ENCODE peak calls at places on chromosomes 5 and 9, in four cellular contexts. One of them, this sample, is unnamed. For H3K27me3, the result is how much of the 10 kb centered on the place peaks cover.

GRCh38 chr5:10527281-10527950 is 36.5 kb upstream of the ANKRD33B start:
- DNase-seq in H9: no peak
- DNase-seq in HL-60: no peak
- DNase-seq in DND-41: no peak
- DNase-seq in this sample: no peak

GRCh38 chr9:38144421-38144820 is 75.4 kb upstream of the SHB start:
- DNase-seq in H9: no peak
- DNase-seq in HL-60: no peak
- DNase-seq in DND-41: no peak
- DNase-seq in this sample: no peak

GRCh38 chr5:177081859-177082258 is 4.9 kb upstream of the FGFR4 start:
- DNase-seq in H9: no peak
- DNase-seq in HL-60: no peak
- DNase-seq in DND-41: no peak
- DNase-seq in this sample: no peak

GRCh38 chr5:119022017-119022745 is 33.8 kb upstream of the DTWD2 start:
- DNase-seq in H9: no peak
- DNase-seq in HL-60: no peak
- DNase-seq in DND-41: no peak
- DNase-seq in this sample: no peak

GRCh38 chr5:121292664-121293063 is 559.0 kb upstream of the FTMT start:
- DNase-seq in H9: no peak
- DNase-seq in HL-60: no peak
- DNase-seq in DND-41: peak
- DNase-seq in this sample: no peak

GRCh38 chr9:4327504-4328191 is 27.8 kb upstream of the GLIS3 start:
- DNase-seq in H9: no peak
- DNase-seq in HL-60: no peak
- DNase-seq in DND-41: no peak
- DNase-seq in this sample: no peak

GRCh38 chr5:3177338-3177737 is 418.3 kb upstream of the IRX1 start:
- DNase-seq in H9: no peak
- DNase-seq in HL-60: no peak
- DNase-seq in DND-41: no peak
- DNase-seq in this sample: no peak

GRCh38 chr9:118529210-118529609 is 825.0 kb downstream of the TLR4 start:
- DNase-seq in H9: no peak
- DNase-seq in HL-60: no peak
- DNase-seq in DND-41: no peak
- DNase-seq in this sample: no peak

GRCh38 chr5:36444582-36444999 is 142.9 kb upstream of the RANBP3L start:
- DNase-seq in H9: no peak
- DNase-seq in HL-60: no peak
- DNase-seq in DND-41: no peak
- DNase-seq in this sample: no peak

GRCh38 chr9:130780865-130781504 is 54.1 kb upstream of the ABL1 start:
- DNase-seq in H9: no peak
- DNase-seq in HL-60: no peak
- DNase-seq in DND-41: no peak
- DNase-seq in this sample: no peak

GRCh38 chr5:152462021-152462721 is 57.1 kb upstream of the NMUR2 start:
- DNase-seq in H9: no peak
- DNase-seq in HL-60: no peak
- DNase-seq in DND-41: no peak
- DNase-seq in this sample: no peak

GRCh38 chr9:94927762-94928158 is 201.3 kb downstream of the AOPEP start:
- DNase-seq in H9: no peak
- DNase-seq in HL-60: no peak
- DNase-seq in DND-41: no peak
- DNase-seq in this sample: no peak

GRCh38 chr5:17233488-17233887 is 16.1 kb downstream of the BASP1 start:
- DNase-seq in H9: no peak
- DNase-seq in HL-60: no peak
- DNase-seq in DND-41: no peak
- DNase-seq in this sample: no peak

GRCh38 chr9:34984049-34984448 is 5.5 kb upstream of the DNAJB5 start:
- DNase-seq in H9: peak
- DNase-seq in HL-60: no peak
- DNase-seq in DND-41: peak
- DNase-seq in this sample: no peak

GRCh38 chr5:124790895-124791732 is 44.7 kb upstream of the ZNF608 start:
- DNase-seq in H9: no peak
- DNase-seq in HL-60: no peak
- DNase-seq in DND-41: no peak
- DNase-seq in this sample: no peak

GRCh38 chr5:39009280-39009679 is 64.9 kb downstream of the RICTOR start:
- DNase-seq in H9: no peak
- DNase-seq in HL-60: no peak
- DNase-seq in DND-41: no peak
- DNase-seq in this sample: no peak

GRCh38 chr5:73157399-73158303 is 15.3 kb upstream of the TMEM174 start:
- DNase-seq in H9: no peak
- DNase-seq in HL-60: no peak
- DNase-seq in DND-41: no peak
- DNase-seq in this sample: no peak

DNA sequence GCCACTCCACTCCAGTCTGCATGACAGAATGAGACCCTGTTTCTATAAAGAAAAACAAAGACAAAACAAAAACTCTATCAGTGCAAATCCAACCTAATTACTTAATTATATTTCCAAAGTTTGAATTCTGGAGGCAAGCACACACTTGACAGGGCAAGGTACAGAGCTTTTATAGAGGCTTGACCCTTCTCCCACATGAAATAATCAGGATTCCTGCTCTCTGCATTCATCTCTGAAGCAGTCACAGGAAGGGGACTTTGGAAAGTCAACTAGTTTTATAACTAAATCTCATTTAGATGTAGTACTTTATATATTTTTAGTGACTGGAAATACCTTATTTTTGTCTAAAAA is 91.9 kb upstream of the CHD1 start:
- DNase-seq in H9: no peak
- DNase-seq in HL-60: no peak
- DNase-seq in DND-41: no peak
- DNase-seq in this sample: no peak
- H3K27ac ChIP-seq in H9: no peak
- H3K27ac ChIP-seq in HL-60: no peak
- H3K27ac ChIP-seq in DND-41: no peak
- H3K27ac ChIP-seq in this sample: no peak

GRCh38 chr9:126698756-126699155 is 85.0 kb downstream of the LMX1B start:
- DNase-seq in H9: no peak
- DNase-seq in HL-60: no peak
- DNase-seq in DND-41: no peak
- DNase-seq in this sample: no peak
- H3K27me3 ChIP-seq in H9: under half
- H3K27me3 ChIP-seq in HL-60: under half
- H3K27me3 ChIP-seq in DND-41: under half
- H3K27me3 ChIP-seq in this sample: under half

DNA sequence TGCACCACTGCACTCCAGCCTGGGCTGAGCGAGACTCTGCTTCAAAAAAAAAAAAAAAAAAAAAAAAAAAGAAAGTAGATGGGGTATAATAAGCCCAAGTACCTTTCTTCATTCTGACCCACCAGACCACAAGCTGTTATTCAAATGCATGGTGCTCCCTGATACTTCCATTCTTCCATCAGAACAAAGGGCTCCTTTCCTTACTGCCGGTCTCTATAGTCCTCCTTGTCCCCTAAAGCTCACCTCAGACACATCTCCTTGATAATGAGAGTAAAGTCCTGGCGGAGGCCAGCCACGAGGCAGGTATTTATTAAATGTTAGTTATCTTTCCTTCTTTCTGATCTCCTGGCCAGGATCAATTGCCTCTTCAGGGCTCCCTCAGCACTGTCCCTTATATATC is 162.5 kb downstream of the RAB3C start:
- DNase-seq in H9: no peak
- DNase-seq in HL-60: no peak
- DNase-seq in DND-41: no peak
- DNase-seq in this sample: no peak
- H3K27ac ChIP-seq in H9: no peak
- H3K27ac ChIP-seq in HL-60: no peak
- H3K27ac ChIP-seq in DND-41: no peak
- H3K27ac ChIP-seq in this sample: no peak

GRCh38 chr9:124017929-124018730 is 6.6 kb downstream of the LHX2 start:
- DNase-seq in H9: peak
- DNase-seq in HL-60: no peak
- DNase-seq in DND-41: no peak
- DNase-seq in this sample: no peak

GRCh38 chr9:124020520-124021384 is 9.2 kb downstream of the LHX2 start:
- DNase-seq in H9: peak
- DNase-seq in HL-60: no peak
- DNase-seq in DND-41: no peak
- DNase-seq in this sample: no peak

GRCh38 chr9:124018731-124019697 is 7.4 kb downstream of the LHX2 start:
- DNase-seq in H9: peak
- DNase-seq in HL-60: no peak
- DNase-seq in DND-41: no peak
- DNase-seq in this sample: no peak

GRCh38 chr9:124021385-124021769 is 9.8 kb downstream of the LHX2 start:
- DNase-seq in H9: no peak
- DNase-seq in HL-60: no peak
- DNase-seq in DND-41: no peak
- DNase-seq in this sample: no peak

DNA sequence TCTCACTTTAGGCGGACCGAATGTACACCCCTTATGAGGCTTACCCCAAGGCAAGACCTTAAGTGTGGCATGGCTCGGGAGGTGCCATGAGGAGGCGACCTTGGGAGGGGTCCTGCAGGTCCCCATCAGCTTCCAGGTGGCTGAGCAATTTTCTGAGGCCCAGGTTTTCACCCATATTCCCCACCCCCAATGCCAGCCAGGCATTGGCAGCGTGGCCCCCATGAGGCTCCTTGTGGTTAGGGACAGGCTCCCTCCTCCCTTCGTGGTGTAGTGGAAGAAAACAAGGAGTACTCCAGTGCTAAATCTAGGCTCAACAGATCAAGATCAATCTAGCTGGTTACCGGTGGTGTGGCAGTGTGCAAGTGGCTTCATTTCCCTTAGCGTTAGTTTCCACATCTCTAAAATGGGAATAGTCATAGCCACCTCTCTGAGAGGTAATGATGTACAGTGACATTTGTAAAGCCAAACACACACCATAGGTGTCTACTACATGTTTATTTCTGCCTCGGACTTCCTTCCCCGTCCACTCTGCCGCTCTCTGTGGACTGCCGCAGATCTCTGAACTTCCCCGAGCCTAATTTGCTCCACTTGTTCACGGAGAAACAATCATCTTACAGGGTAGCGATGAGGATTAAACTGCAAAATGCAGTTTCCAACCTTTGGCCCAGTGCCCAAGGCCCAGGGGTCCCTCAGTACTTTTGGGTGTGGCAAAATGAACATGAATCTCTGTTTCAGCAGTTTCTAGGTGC is 8.4 kb downstream of the LHX2 start:
- DNase-seq in H9: no peak
- DNase-seq in HL-60: no peak
- DNase-seq in DND-41: no peak
- DNase-seq in this sample: no peak
- H3K27me3 ChIP-seq in H9: half or more
- H3K27me3 ChIP-seq in HL-60: half or more
- H3K27me3 ChIP-seq in DND-41: under half
- H3K27me3 ChIP-seq in this sample: half or more

DNA sequence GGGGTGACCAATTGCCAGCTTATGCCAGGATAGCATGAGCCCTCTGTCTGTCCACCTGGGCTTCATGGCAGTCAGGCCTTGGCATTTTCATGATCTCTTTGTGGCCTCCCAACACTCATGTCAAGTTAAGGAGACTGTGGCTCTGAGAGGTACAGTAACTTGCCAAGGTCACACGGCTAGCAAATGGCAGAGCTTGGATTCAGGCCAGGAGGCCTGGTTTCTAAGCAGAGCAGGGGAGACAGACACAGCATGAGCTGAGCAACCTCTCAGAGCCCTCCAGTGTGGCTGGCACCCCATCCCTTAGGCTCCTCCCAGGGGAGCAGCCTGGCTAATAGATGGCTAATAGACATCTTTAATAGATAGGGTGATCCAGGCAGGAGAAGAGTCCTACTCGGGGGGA is 4.0 kb downstream of the SYNPO start:
- DNase-seq in H9: no peak
- DNase-seq in HL-60: no peak
- DNase-seq in DND-41: no peak
- DNase-seq in this sample: no peak
- H3K27ac ChIP-seq in H9: no peak
- H3K27ac ChIP-seq in HL-60: no peak
- H3K27ac ChIP-seq in DND-41: no peak
- H3K27ac ChIP-seq in this sample: no peak

DNA sequence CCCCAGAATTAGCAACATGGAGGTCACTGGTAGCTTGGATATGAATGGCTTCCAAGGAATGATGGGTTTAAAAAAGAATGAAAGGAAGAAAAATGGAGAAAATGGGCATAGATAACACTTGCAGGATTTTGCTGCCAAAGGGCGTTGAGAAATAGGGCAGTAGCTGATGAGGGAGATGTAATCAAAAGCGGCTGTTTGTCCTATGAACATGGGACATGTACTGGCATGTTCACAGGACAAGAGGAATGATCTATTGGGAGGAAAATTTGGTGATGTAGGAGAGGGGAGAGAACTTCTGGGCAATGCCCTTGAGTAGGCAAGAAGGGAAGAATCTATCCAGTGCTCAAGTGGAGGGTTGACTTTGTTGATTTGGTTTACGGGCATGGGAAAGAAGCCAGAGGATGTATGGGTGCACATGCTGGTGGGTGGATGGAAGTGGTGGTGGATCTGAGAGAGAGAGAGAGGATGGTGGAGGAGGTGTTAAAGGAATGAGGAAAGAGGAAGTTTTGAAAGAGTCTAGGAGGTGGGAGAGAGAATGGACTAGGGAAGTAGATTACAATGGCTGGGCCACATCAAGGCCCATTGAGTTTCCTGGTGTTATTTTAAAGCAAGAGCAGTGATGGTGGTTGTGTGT is 115.1 kb upstream of the MVB12B start:
- DNase-seq in H9: no peak
- DNase-seq in HL-60: no peak
- DNase-seq in DND-41: no peak
- DNase-seq in this sample: no peak
- H3K27me3 ChIP-seq in H9: under half
- H3K27me3 ChIP-seq in HL-60: under half
- H3K27me3 ChIP-seq in DND-41: under half
- H3K27me3 ChIP-seq in this sample: under half

DNA sequence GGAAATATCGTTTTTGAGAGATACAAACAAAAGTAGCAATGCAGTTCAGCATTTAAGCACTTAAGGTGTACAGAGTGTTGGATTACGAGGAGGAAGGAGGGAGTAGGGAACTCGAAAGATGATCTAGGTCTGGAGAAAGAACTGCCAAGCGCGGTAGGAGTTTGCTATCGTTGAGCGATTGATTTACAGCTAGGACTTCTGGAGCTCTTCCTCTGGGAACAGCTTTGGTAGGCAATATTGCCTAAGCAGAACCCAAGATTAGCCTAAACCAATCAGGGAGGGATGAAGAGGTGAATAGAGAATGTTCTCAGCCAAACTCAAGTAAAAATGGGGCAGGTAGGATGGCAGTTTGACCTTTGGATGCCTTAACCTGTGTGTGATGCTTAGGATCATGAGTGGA is 975 bp downstream of the CLTA start:
- DNase-seq in H9: no peak
- DNase-seq in HL-60: no peak
- DNase-seq in DND-41: no peak
- DNase-seq in this sample: no peak
- H3K27ac ChIP-seq in H9: no peak
- H3K27ac ChIP-seq in HL-60: peak
- H3K27ac ChIP-seq in DND-41: peak
- H3K27ac ChIP-seq in this sample: no peak

This sample was measured in CD4-positive, alpha-beta T cell.